ENCODE peak calls at places on chromosomes 13 and 19, in five cellular contexts. O is GM06990, G is tibial artery, Y is heart right ventricle, T is heart left ventricle. X is an unnamed sample.

GRCh38 chr13:52348983-52349780 is 56.8 kb downstream of the THSD1 start:
- DNase-seq in O (no peak), G (no peak), T (no peak), Y (no peak), X (peak; percentile 55)

GRCh38 chr19:3178377-3178972 is at the start of gene S1PR4:
- DNase-seq in Y (no peak), T (no peak), G (no peak), O (peak; percentile 81), X (no peak)

GRCh38 chr13:102172406-102172805 is 229.4 kb downstream of the FGF14 start:
- DNase-seq in G (no peak), T (no peak), O (no peak), Y (no peak), X (no peak)

GRCh38 chr13:73740681-73741080 is 393.5 kb downstream of the KLF12 start:
- DNase-seq in Y (peak; percentile 13), T (no peak), O (no peak), G (no peak), X (no peak)

GRCh38 chr19:18596752-18597157 is 8.2 kb downstream of the REX1BD start:
- DNase-seq in O (no peak), G (peak; percentile 63), Y (no peak), T (peak; percentile 77), X (no peak)

GRCh38 chr19:50414850-50415660 is 3.7 kb upstream of the SPIB start:
- DNase-seq in G (peak; percentile 68), O (peak; percentile 91), T (peak; percentile 90), Y (peak; percentile 59), X (no peak)

GRCh38 chr13:52405767-52406494 is at the start of gene THSD1:
- DNase-seq in G (peak; percentile 47), Y (peak; percentile 83), O (peak; percentile 20), T (peak; percentile 89), X (no peak)

GRCh38 chr19:3810708-3811355 is 24.7 kb upstream of the MATK start:
- DNase-seq in Y (no peak), T (peak; percentile 67), G (no peak), O (no peak), X (no peak)

GRCh38 chr19:38037151-38037611 is 130.2 kb downstream of the SIPA1L3 start:
- DNase-seq in O (no peak), Y (no peak), T (no peak), G (no peak), X (no peak)

GRCh38 chr13:93216122-93216521 is 10.5 kb upstream of the GPC6 start:
- DNase-seq in O (no peak), Y (no peak), G (no peak), T (no peak), X (no peak)

GRCh38 chr13:94305033-94305432 is 174.4 kb downstream of the DCT start:
- DNase-seq in T (no peak), G (no peak), O (no peak), Y (no peak), X (no peak)

GRCh38 chr19:28960986-28961705 is 251.8 kb downstream of the UQCRFS1 start:
- DNase-seq in T (no peak), O (no peak), Y (no peak), G (no peak), X (peak; percentile 30)

GRCh38 chr13:48749144-48749543 is 95.4 kb downstream of the CYSLTR2 start:
- DNase-seq in Y (no peak), T (no peak), O (no peak), G (no peak), X (no peak)

GRCh38 chr19:55552620-55553019 is 7.3 kb upstream of the SBK3 start:
- DNase-seq in Y (no peak), O (no peak), G (no peak), T (peak; percentile 7), X (peak; percentile 85)

GRCh38 chr19:40640744-40641143 is 39.6 kb downstream of the LTBP4 start:
- DNase-seq in O (no peak), Y (peak; percentile 46), T (no peak), G (no peak), X (no peak)

GRCh38 chr19:4682417-4683200 is 12.5 kb upstream of the MYDGF start:
- DNase-seq in G (no peak), T (no peak), O (no peak), Y (no peak), X (no peak)

GRCh38 chr13:73608157-73608516 is 526.1 kb downstream of the KLF12 start:
- DNase-seq in Y (no peak), G (no peak), T (no peak), O (no peak), X (no peak)

GRCh38 chr13:112468069-112468468 is 91.9 kb downstream of the SPACA7 start:
- DNase-seq in Y (no peak), T (no peak), O (no peak), G (no peak), X (no peak)

GRCh38 chr19:11452814-11453335 is 17.4 kb downstream of the PRKCSH start:
- DNase-seq in T (no peak), O (no peak), G (no peak), Y (no peak), X (no peak)

GRCh38 chr13:47426126-47426849 is 529.4 kb upstream of the HTR2A start:
- DNase-seq in G (peak; percentile 67), Y (peak; percentile 27), T (peak; percentile 46), O (no peak), X (no peak)

GRCh38 chr19:3607398-3608078 is 863 bp upstream of the TBXA2R start:
- DNase-seq in G (no peak), O (no peak), T (no peak), Y (peak; percentile 82), X (no peak)

GRCh38 chr13:88717946-88718345 is 1046.8 kb downstream of the SLITRK5 start:
- DNase-seq in O (no peak), T (no peak), Y (no peak), G (no peak), X (no peak)

GRCh38 chr19:21022996-21023395 is 2.5 kb downstream of the ZNF430 start:
- DNase-seq in G (no peak), O (no peak), Y (no peak), T (no peak), X (peak; percentile 13)

GRCh38 chr19:29587518-29587986 is 18.5 kb upstream of the POP4 start:
- DNase-seq in O (peak; percentile 44), G (no peak), T (no peak), Y (no peak), X (peak; percentile 10)

GRCh38 chr13:110353339-110353977 is 46.4 kb downstream of the COL4A2 start:
- DNase-seq in Y (no peak), O (no peak), T (no peak), G (no peak), X (no peak)

GRCh38 chr13:114101325-114101821 is 31.1 kb downstream of the RASA3 start:
- DNase-seq in Y (no peak), G (peak; percentile 34), O (no peak), T (peak; percentile 64), X (no peak)

GRCh38 chr19:14383556-14383897 is 2.3 kb downstream of the ADGRE5 start:
- DNase-seq in Y (peak; percentile 51), G (no peak), O (no peak), T (no peak), X (no peak)

GRCh38 chr13:89150362-89150761 is 1479.2 kb downstream of the SLITRK5 start:
- DNase-seq in Y (no peak), T (no peak), G (no peak), O (no peak), X (no peak)

GRCh38 chr19:23547816-23548430 is 139.1 kb downstream of the ZNF675 start:
- DNase-seq in Y (no peak), O (no peak), T (no peak), G (no peak), X (no peak)

GRCh38 chr13:98204546-98204945 is 27.5 kb upstream of the RNF113B start:
- DNase-seq in O (no peak), T (no peak), G (no peak), Y (no peak), X (no peak)

GRCh38 chr13:109146912-109147624 is 517.7 kb downstream of the MYO16 start:
- DNase-seq in G (no peak), O (no peak), Y (no peak), T (no peak), X (peak; percentile 71)

GRCh38 chr19:35899547-35900214 is 659 bp downstream of the NFKBID start:
- DNase-seq in Y (peak; percentile 83), T (peak; percentile 90), O (peak; percentile 97), G (peak; percentile 68), X (no peak)

GRCh38 chr19:58474291-58474996 is 1.7 kb upstream of the ZNF446 start:
- DNase-seq in Y (no peak), O (no peak), T (no peak), G (no peak), X (peak; percentile 25)

DNA sequence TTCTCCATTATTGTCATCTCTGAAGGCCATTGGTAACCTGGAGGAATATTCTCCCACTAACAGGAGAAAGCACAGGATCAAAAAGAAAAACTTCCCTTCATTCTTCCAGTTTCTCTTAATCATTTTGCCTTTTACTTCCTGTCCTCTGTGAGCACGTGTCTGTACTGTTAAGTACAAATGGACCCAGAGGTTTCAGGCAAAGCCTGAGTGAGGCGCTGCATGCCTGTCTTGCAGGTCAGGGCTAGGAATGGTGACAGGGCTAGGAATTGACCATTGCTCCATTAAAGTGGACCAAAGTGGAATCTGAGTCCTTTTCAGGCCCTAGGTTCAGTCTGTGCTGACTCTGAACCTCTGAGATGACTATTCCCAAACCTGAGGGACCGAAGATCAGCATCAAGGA is 326.7 kb downstream of the SHISA2 start:
- DNase-seq in Y (no peak), G (no peak), T (no peak), O (no peak), X (no peak)
- TF ChIP-seq CTCF in Y (no peak), G (no peak), T (no peak), O (no peak), X (no peak)

GRCh38 chr19:33627962-33628839 is 6.4 kb downstream of the CHST8 start:
- DNase-seq in G (no peak), Y (no peak), O (no peak), T (no peak), X (no peak)
- H3K27me3 ChIP-seq in G (peaks cover 46% of the 10 kb centered on the region), Y (peaks cover 55% of the 10 kb centered on the region), O (peaks cover 2% of the 10 kb centered on the region), T (peaks cover 6% of the 10 kb centered on the region), X (peaks cover 14% of the 10 kb centered on the region)

DNA sequence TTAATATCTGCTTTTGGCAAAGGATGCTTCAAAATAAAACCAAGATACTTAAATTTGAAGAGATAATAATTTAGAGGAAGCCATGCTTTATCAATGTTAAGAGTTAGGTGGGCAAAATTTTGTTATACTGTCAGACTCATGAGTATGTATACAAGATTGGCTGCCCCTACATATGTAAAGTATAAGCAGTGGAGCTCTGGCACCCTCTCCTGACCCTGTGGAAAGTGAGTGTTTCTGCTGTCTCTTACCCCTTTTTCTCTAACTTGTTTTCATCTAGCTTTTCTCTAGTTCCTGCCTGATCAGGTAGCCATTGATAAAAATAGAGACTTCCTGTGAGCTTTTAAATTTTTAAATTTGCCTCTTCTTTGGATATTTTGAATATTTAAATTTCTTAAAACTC is 710.9 kb upstream of the SPRY2 start:
- DNase-seq in G (no peak), O (no peak), T (no peak), Y (no peak), X (no peak)
- TF ChIP-seq CTCF in G (no peak), O (no peak), T (no peak), Y (no peak), X (no peak)

DNA sequence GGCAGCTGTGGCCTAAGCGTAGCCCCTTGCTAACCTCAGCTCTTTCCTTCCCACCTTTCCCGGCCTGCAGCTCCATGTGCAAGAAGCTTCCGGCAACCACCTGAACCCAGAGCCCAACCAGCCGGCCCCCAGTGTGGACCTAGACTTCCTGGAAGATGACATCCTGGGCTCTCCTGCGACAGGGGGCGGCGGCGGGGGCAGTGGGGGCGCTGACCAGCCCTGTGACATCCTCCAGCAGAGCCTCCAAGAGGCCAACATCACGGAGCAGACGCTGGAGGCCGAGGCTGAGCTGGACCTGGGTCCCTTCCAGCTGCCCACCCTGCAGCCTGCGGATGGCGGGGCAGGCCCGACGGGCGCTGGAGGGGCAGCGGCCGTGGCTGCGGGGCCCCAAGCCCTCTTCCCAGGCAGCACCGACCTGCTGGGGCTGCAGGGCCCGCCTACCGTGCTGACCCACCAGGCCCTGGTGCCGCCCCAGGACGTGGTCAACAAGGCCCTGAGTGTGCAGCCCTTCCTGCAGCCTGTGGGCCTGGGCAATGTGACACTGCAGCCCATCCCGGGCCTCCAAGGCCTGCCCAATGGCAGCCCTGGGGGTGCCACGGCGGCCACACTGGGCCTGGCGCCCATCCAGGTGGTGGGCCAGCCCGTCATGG is 33.8 kb upstream of the EHD2 start:
- DNase-seq in Y (no peak), T (peak; percentile 58), O (no peak), G (no peak), X (no peak)
- H3K27me3 ChIP-seq in Y (no peaks in the 10 kb centered on the region), T (no peaks in the 10 kb centered on the region), O (no peaks in the 10 kb centered on the region), G (no peaks in the 10 kb centered on the region), X (no peaks in the 10 kb centered on the region)